ENCODE peak calls at places on chromosomes 1 and 21, in ten cellular contexts. O, C, T, W, P, R, N, V, I and J are unnamed samples.

GRCh38 chr1:224739303-224739996 is 123.3 kb downstream of the CNIH3 start:
- DNase-seq in O (no peak), C (no peak), T (no peak), W (no peak), P (no peak), R (no peak), N (no peak), V (no peak), I (no peak), J (no peak)

GRCh38 chr1:167492509-167492910 is 25.8 kb downstream of the CD247 start:
- DNase-seq in O (no peak), C (no peak), T (no peak), W (peak), P (no peak), R (no peak), N (no peak), V (no peak), I (no peak), J (no peak)

GRCh38 chr1:29802181-29803068 is 566.1 kb downstream of the PTPRU start:
- DNase-seq in O (peak), C (no peak), T (no peak), W (no peak), P (no peak), R (no peak), N (no peak), V (no peak), I (no peak), J (no peak)

GRCh38 chr1:41313661-41314131 is 47.5 kb upstream of the FOXO6 start:
- DNase-seq in O (peak), C (peak), T (no peak), W (no peak), P (no peak), R (peak), N (no peak), V (peak), I (peak), J (peak)

GRCh38 chr1:155977607-155978324 is 581 bp downstream of the ARHGEF2 start:
- DNase-seq in O (peak), C (no peak), T (no peak), W (peak), P (peak), R (no peak), N (peak), V (peak), I (peak), J (peak)

GRCh38 chr21:35284199-35284598 is 235.1 kb upstream of the RUNX1 start:
- DNase-seq in O (no peak), C (no peak), T (no peak), W (no peak), P (no peak), R (no peak), N (no peak), V (no peak), I (no peak), J (no peak)

GRCh38 chr1:48831579-48831978 is 54.9 kb upstream of the BEND5 start:
- DNase-seq in O (no peak), C (no peak), T (no peak), W (no peak), P (no peak), R (no peak), N (no peak), V (no peak), I (no peak), J (no peak)

GRCh38 chr1:245822997-245823396 is 668.2 kb downstream of the KIF26B start:
- DNase-seq in O (no peak), C (no peak), T (no peak), W (no peak), P (no peak), R (peak), N (no peak), V (no peak), I (no peak), J (no peak)

GRCh38 chr1:143735764-143736461 is 235.9 kb downstream of the FAM72C start:
- DNase-seq in O (no peak), C (no peak), T (no peak), W (no peak), P (no peak), R (no peak), N (peak), V (no peak), I (peak), J (no peak)

GRCh38 chr1:17093822-17094393 is 25.3 kb downstream of the PADI2 start:
- DNase-seq in O (no peak), C (no peak), T (no peak), W (no peak), P (no peak), R (no peak), N (no peak), V (no peak), I (no peak), J (no peak)

GRCh38 chr21:15498455-15498854 is 231.3 kb upstream of the USP25 start:
- DNase-seq in O (no peak), C (no peak), T (no peak), W (no peak), P (no peak), R (no peak), N (no peak), V (no peak), I (no peak), J (no peak)

GRCh38 chr1:121483961-121484424 is 299.2 kb downstream of the SRGAP2C start:
- DNase-seq in O (peak), C (no peak), T (no peak), W (no peak), P (no peak), R (peak), N (no peak), V (no peak), I (no peak), J (no peak)

GRCh38 chr1:208159542-208160258 is 84.5 kb downstream of the PLXNA2 start:
- DNase-seq in O (no peak), C (no peak), T (no peak), W (no peak), P (no peak), R (no peak), N (no peak), V (no peak), I (no peak), J (no peak)

GRCh38 chr1:49125746-49126145 is 349.1 kb upstream of the BEND5 start:
- DNase-seq in O (no peak), C (no peak), T (no peak), W (no peak), P (no peak), R (no peak), N (no peak), V (no peak), I (no peak), J (no peak)

GRCh38 chr1:117290855-117291254 is 76.4 kb upstream of the MAN1A2 start:
- DNase-seq in O (no peak), C (no peak), T (no peak), W (no peak), P (no peak), R (no peak), N (no peak), V (no peak), I (no peak), J (no peak)

GRCh38 chr1:168234846-168235547 is 9.2 kb downstream of the SFT2D2 start:
- DNase-seq in O (peak), C (peak), T (no peak), W (no peak), P (peak), R (peak), N (peak), V (peak), I (peak), J (no peak)

GRCh38 chr1:113199718-113200455 is 126.9 kb downstream of the LRIG2 start:
- DNase-seq in O (peak), C (no peak), T (no peak), W (no peak), P (no peak), R (no peak), N (no peak), V (no peak), I (no peak), J (no peak)

GRCh38 chr1:190665045-190665444 is 187.4 kb upstream of the BRINP3 start:
- DNase-seq in O (no peak), C (no peak), T (no peak), W (no peak), P (no peak), R (no peak), N (no peak), V (no peak), I (no peak), J (no peak)

GRCh38 chr1:77370161-77370560 is 88.3 kb downstream of the AK5 start:
- DNase-seq in O (no peak), C (no peak), T (no peak), W (no peak), P (no peak), R (no peak), N (no peak), V (no peak), I (no peak), J (no peak)

GRCh38 chr21:34187935-34188334 is 114.6 kb downstream of the MRPS6 start:
- DNase-seq in O (no peak), C (no peak), T (no peak), W (no peak), P (no peak), R (no peak), N (no peak), V (no peak), I (no peak), J (no peak)

GRCh38 chr1:168121314-168122029 is 15.3 kb downstream of the GPR161 start:
- DNase-seq in O (no peak), C (no peak), T (no peak), W (no peak), P (no peak), R (no peak), N (no peak), V (no peak), I (no peak), J (no peak)

GRCh38 chr1:228151170-228151513 is 1.4 kb downstream of the GJC2 start:
- DNase-seq in O (no peak), C (no peak), T (no peak), W (no peak), P (no peak), R (no peak), N (no peak), V (no peak), I (no peak), J (no peak)

GRCh38 chr1:40155910-40156309 is 5.3 kb upstream of the RLF start:
- DNase-seq in O (no peak), C (no peak), T (no peak), W (no peak), P (no peak), R (no peak), N (no peak), V (no peak), I (no peak), J (no peak)

GRCh38 chr1:226571901-226572300 is 23.3 kb downstream of the STUM start:
- DNase-seq in O (no peak), C (no peak), T (no peak), W (no peak), P (no peak), R (no peak), N (no peak), V (no peak), I (no peak), J (no peak)

GRCh38 chr21:35048183-35048601 is 910 bp downstream of the RUNX1 start:
- DNase-seq in O (no peak), C (no peak), T (no peak), W (no peak), P (no peak), R (no peak), N (no peak), V (no peak), I (no peak), J (peak)